ENCODE peak calls at places on chromosomes 3 and 15, in eight cellular contexts. One of them, this sample, is unnamed.

GRCh38 chr15:48442011-48442410 is 110.8 kb downstream of the DUT start:
- DNase-seq in heart left ventricle: no peak
- DNase-seq in PC-9: no peak
- DNase-seq in Calu3: no peak
- DNase-seq in kidney epithelial cell: no peak
- DNase-seq in fibroblast of mammary gland: peak
- DNase-seq in cardiac fibroblast: no peak
- DNase-seq in cardiac muscle cell: no peak
- DNase-seq in this sample: no peak

GRCh38 chr15:60373327-60373726 is 24.5 kb downstream of the ANXA2 start:
- DNase-seq in kidney epithelial cell: no peak
- DNase-seq in fibroblast of mammary gland: no peak
- DNase-seq in heart left ventricle: no peak
- DNase-seq in Calu3: no peak
- DNase-seq in cardiac muscle cell: no peak
- DNase-seq in PC-9: no peak
- DNase-seq in cardiac fibroblast: no peak
- DNase-seq in this sample: no peak

GRCh38 chr15:98955331-98955730 is 52.3 kb downstream of the PGPEP1L start:
- DNase-seq in Calu3: no peak
- DNase-seq in PC-9: peak
- DNase-seq in heart left ventricle: peak
- DNase-seq in cardiac fibroblast: no peak
- DNase-seq in kidney epithelial cell: no peak
- DNase-seq in fibroblast of mammary gland: no peak
- DNase-seq in cardiac muscle cell: no peak
- DNase-seq in this sample: no peak

GRCh38 chr3:117252651-117253050 is 543.1 kb downstream of the TUSC7 start:
- DNase-seq in heart left ventricle: no peak
- DNase-seq in PC-9: no peak
- DNase-seq in cardiac fibroblast: no peak
- DNase-seq in kidney epithelial cell: no peak
- DNase-seq in fibroblast of mammary gland: no peak
- DNase-seq in Calu3: no peak
- DNase-seq in cardiac muscle cell: no peak
- DNase-seq in this sample: no peak

GRCh38 chr15:89004726-89005030 is 83.6 kb upstream of the ABHD2 start:
- DNase-seq in PC-9: no peak
- DNase-seq in cardiac fibroblast: no peak
- DNase-seq in kidney epithelial cell: no peak
- DNase-seq in fibroblast of mammary gland: no peak
- DNase-seq in heart left ventricle: no peak
- DNase-seq in cardiac muscle cell: no peak
- DNase-seq in Calu3: no peak
- DNase-seq in this sample: no peak

GRCh38 chr15:88776646-88777045 is 26.6 kb upstream of the ACAN start:
- DNase-seq in heart left ventricle: no peak
- DNase-seq in Calu3: no peak
- DNase-seq in kidney epithelial cell: no peak
- DNase-seq in fibroblast of mammary gland: no peak
- DNase-seq in cardiac muscle cell: no peak
- DNase-seq in cardiac fibroblast: no peak
- DNase-seq in PC-9: no peak
- DNase-seq in this sample: no peak

GRCh38 chr15:43517354-43518072 is at the start of gene MAP1A:
- DNase-seq in Calu3: no peak
- DNase-seq in kidney epithelial cell: no peak
- DNase-seq in heart left ventricle: peak
- DNase-seq in PC-9: no peak
- DNase-seq in cardiac muscle cell: peak
- DNase-seq in fibroblast of mammary gland: peak
- DNase-seq in cardiac fibroblast: peak
- DNase-seq in this sample: peak

GRCh38 chr3:151796105-151796705 is 17.7 kb upstream of the AADAC start:
- DNase-seq in cardiac muscle cell: peak
- DNase-seq in cardiac fibroblast: peak
- DNase-seq in Calu3: no peak
- DNase-seq in PC-9: no peak
- DNase-seq in heart left ventricle: no peak
- DNase-seq in kidney epithelial cell: no peak
- DNase-seq in fibroblast of mammary gland: peak
- DNase-seq in this sample: peak

GRCh38 chr15:63820210-63820609 is 13.5 kb downstream of the HERC1 start:
- DNase-seq in Calu3: no peak
- DNase-seq in cardiac fibroblast: no peak
- DNase-seq in cardiac muscle cell: no peak
- DNase-seq in fibroblast of mammary gland: no peak
- DNase-seq in kidney epithelial cell: no peak
- DNase-seq in PC-9: no peak
- DNase-seq in heart left ventricle: no peak
- DNase-seq in this sample: no peak

GRCh38 chr15:63815796-63816533 is 17.8 kb downstream of the HERC1 start:
- DNase-seq in kidney epithelial cell: no peak
- DNase-seq in fibroblast of mammary gland: peak
- DNase-seq in cardiac muscle cell: peak
- DNase-seq in heart left ventricle: no peak
- DNase-seq in cardiac fibroblast: no peak
- DNase-seq in PC-9: no peak
- DNase-seq in Calu3: no peak
- DNase-seq in this sample: no peak

GRCh38 chr15:63818628-63819027 is 15.1 kb downstream of the HERC1 start:
- DNase-seq in PC-9: no peak
- DNase-seq in heart left ventricle: no peak
- DNase-seq in Calu3: no peak
- DNase-seq in cardiac fibroblast: no peak
- DNase-seq in kidney epithelial cell: no peak
- DNase-seq in fibroblast of mammary gland: no peak
- DNase-seq in cardiac muscle cell: no peak
- DNase-seq in this sample: no peak

GRCh38 chr15:63819645-63820044 is 14.1 kb downstream of the HERC1 start:
- DNase-seq in cardiac fibroblast: no peak
- DNase-seq in PC-9: no peak
- DNase-seq in kidney epithelial cell: no peak
- DNase-seq in fibroblast of mammary gland: no peak
- DNase-seq in Calu3: no peak
- DNase-seq in cardiac muscle cell: no peak
- DNase-seq in heart left ventricle: no peak
- DNase-seq in this sample: no peak

DNA sequence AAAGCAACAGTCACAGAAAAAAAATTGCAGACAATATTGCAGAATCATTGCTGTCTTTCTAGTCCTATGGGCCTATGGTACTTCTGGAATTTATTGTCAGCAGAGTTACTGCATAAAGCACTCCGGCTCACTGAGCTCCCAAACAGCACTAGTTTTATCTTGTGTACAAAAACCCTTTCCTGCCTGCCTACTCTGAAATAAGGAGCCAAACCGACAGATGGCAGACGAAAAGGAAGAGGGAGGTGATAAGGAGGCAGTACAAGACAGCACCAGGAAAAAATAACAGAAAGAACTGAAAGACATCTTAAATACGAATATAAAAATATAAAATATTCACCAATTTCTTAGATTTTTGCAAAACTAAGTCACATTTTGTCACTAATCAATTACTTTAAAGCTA is 15.6 kb downstream of the HERC1 start:
- DNase-seq in cardiac muscle cell: peak
- DNase-seq in fibroblast of mammary gland: peak
- DNase-seq in kidney epithelial cell: no peak
- DNase-seq in PC-9: no peak
- DNase-seq in cardiac fibroblast: peak
- DNase-seq in Calu3: no peak
- DNase-seq in heart left ventricle: no peak
- DNase-seq in this sample: peak
- TF ChIP-seq CTCF in cardiac muscle cell: peak
- TF ChIP-seq CTCF in fibroblast of mammary gland: no peak
- TF ChIP-seq CTCF in kidney epithelial cell: no peak
- TF ChIP-seq CTCF in PC-9: no peak
- TF ChIP-seq CTCF in cardiac fibroblast: peak
- TF ChIP-seq CTCF in Calu3: no peak
- TF ChIP-seq CTCF in heart left ventricle: no peak
- TF ChIP-seq CTCF in this sample: peak

GRCh38 chr15:52464040-52464439 is 64.6 kb downstream of the MYO5A start:
- DNase-seq in fibroblast of mammary gland: no peak
- DNase-seq in PC-9: no peak
- DNase-seq in Calu3: no peak
- DNase-seq in kidney epithelial cell: no peak
- DNase-seq in cardiac fibroblast: no peak
- DNase-seq in cardiac muscle cell: no peak
- DNase-seq in heart left ventricle: no peak
- DNase-seq in this sample: no peak

GRCh38 chr15:52464478-52464877 is 64.2 kb downstream of the MYO5A start:
- DNase-seq in fibroblast of mammary gland: peak
- DNase-seq in heart left ventricle: no peak
- DNase-seq in Calu3: no peak
- DNase-seq in cardiac fibroblast: no peak
- DNase-seq in kidney epithelial cell: no peak
- DNase-seq in PC-9: no peak
- DNase-seq in cardiac muscle cell: no peak
- DNase-seq in this sample: no peak

GRCh38 chr15:52463638-52464037 is 65.0 kb downstream of the MYO5A start:
- DNase-seq in PC-9: no peak
- DNase-seq in kidney epithelial cell: no peak
- DNase-seq in heart left ventricle: no peak
- DNase-seq in Calu3: no peak
- DNase-seq in cardiac fibroblast: peak
- DNase-seq in cardiac muscle cell: peak
- DNase-seq in fibroblast of mammary gland: peak
- DNase-seq in this sample: peak

GRCh38 chr15:52466134-52466701 is 62.5 kb downstream of the MYO5A start:
- DNase-seq in fibroblast of mammary gland: no peak
- DNase-seq in cardiac fibroblast: no peak
- DNase-seq in heart left ventricle: peak
- DNase-seq in cardiac muscle cell: no peak
- DNase-seq in Calu3: no peak
- DNase-seq in PC-9: no peak
- DNase-seq in kidney epithelial cell: no peak
- DNase-seq in this sample: no peak

GRCh38 chr15:52462806-52463360 is 65.8 kb downstream of the MYO5A start:
- DNase-seq in cardiac muscle cell: no peak
- DNase-seq in cardiac fibroblast: no peak
- DNase-seq in kidney epithelial cell: no peak
- DNase-seq in fibroblast of mammary gland: no peak
- DNase-seq in PC-9: no peak
- DNase-seq in heart left ventricle: no peak
- DNase-seq in Calu3: no peak
- DNase-seq in this sample: no peak
- TF ChIP-seq CTCF in cardiac muscle cell: no peak
- TF ChIP-seq CTCF in cardiac fibroblast: no peak
- TF ChIP-seq CTCF in kidney epithelial cell: no peak
- TF ChIP-seq CTCF in fibroblast of mammary gland: no peak
- TF ChIP-seq CTCF in PC-9: no peak
- TF ChIP-seq CTCF in heart left ventricle: no peak
- TF ChIP-seq CTCF in Calu3: no peak
- TF ChIP-seq CTCF in this sample: no peak

GRCh38 chr3:152832046-152832445 is 2.9 kb upstream of the P2RY1 start:
- DNase-seq in fibroblast of mammary gland: no peak
- DNase-seq in kidney epithelial cell: no peak
- DNase-seq in Calu3: no peak
- DNase-seq in cardiac fibroblast: no peak
- DNase-seq in PC-9: no peak
- DNase-seq in heart left ventricle: no peak
- DNase-seq in cardiac muscle cell: no peak
- DNase-seq in this sample: no peak

GRCh38 chr3:152836269-152836668 is 1.3 kb downstream of the P2RY1 start:
- DNase-seq in heart left ventricle: no peak
- DNase-seq in cardiac muscle cell: no peak
- DNase-seq in kidney epithelial cell: no peak
- DNase-seq in fibroblast of mammary gland: no peak
- DNase-seq in cardiac fibroblast: no peak
- DNase-seq in Calu3: no peak
- DNase-seq in PC-9: no peak
- DNase-seq in this sample: no peak

GRCh38 chr3:152833089-152833488 is 1.8 kb upstream of the P2RY1 start:
- DNase-seq in Calu3: no peak
- DNase-seq in fibroblast of mammary gland: no peak
- DNase-seq in PC-9: no peak
- DNase-seq in cardiac muscle cell: no peak
- DNase-seq in cardiac fibroblast: no peak
- DNase-seq in heart left ventricle: no peak
- DNase-seq in kidney epithelial cell: no peak
- DNase-seq in this sample: no peak

GRCh38 chr3:152834354-152835310 is at the start of gene P2RY1:
- DNase-seq in kidney epithelial cell: peak
- DNase-seq in Calu3: peak
- DNase-seq in PC-9: peak
- DNase-seq in cardiac fibroblast: peak
- DNase-seq in heart left ventricle: peak
- DNase-seq in cardiac muscle cell: peak
- DNase-seq in fibroblast of mammary gland: peak
- DNase-seq in this sample: peak

DNA sequence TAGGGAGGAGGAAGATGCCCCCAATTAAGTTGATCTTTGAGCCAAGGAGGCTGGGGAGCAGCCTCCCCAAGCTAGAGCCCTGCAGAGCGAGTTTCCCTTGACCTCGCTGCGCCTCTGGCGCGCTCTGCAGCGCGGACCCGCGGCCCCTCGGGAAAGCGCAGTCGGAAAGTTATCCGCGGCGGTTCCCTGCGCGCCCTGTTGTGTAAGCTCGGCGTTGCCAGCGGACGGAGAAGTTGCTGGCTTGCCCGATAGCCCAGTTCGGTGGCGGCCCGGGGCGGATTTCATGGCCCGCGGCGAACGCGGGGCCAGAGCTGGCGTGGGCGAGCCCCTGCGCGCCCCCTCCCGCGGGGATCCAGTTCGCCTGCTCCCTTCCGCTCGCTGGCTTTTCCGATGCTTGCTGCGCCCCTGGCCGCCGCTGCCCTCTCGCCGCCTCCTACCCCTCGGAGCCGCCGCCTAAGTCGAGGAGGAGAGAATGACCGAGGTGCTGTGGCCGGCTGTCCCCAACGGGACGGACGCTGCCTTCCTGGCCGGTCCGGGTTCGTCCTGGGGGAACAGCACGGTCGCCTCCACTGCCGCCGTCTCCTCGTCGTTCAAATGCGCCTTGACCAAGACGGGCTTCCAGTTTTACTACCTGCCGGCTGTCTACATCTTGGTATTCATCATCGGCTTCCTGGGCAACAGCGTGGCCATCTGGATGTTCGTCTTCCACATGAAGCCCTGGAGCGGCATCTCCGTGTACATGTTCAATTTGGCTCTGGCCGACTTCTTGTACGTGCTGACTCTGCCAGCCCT is 576 bp downstream of the P2RY1 start:
- DNase-seq in cardiac muscle cell: peak
- DNase-seq in cardiac fibroblast: peak
- DNase-seq in fibroblast of mammary gland: peak
- DNase-seq in PC-9: peak
- DNase-seq in heart left ventricle: peak
- DNase-seq in Calu3: peak
- DNase-seq in kidney epithelial cell: no peak
- DNase-seq in this sample: peak
- TF ChIP-seq CTCF in cardiac muscle cell: peak
- TF ChIP-seq CTCF in cardiac fibroblast: peak
- TF ChIP-seq CTCF in fibroblast of mammary gland: peak
- TF ChIP-seq CTCF in PC-9: no peak
- TF ChIP-seq CTCF in heart left ventricle: peak
- TF ChIP-seq CTCF in Calu3: peak
- TF ChIP-seq CTCF in kidney epithelial cell: peak
- TF ChIP-seq CTCF in this sample: peak

GRCh38 chr3:9945358-9945757 is 6.8 kb downstream of the PRRT3 start:
- DNase-seq in fibroblast of mammary gland: no peak
- DNase-seq in Calu3: no peak
- DNase-seq in kidney epithelial cell: no peak
- DNase-seq in PC-9: no peak
- DNase-seq in cardiac muscle cell: no peak
- DNase-seq in heart left ventricle: no peak
- DNase-seq in cardiac fibroblast: no peak
- DNase-seq in this sample: no peak

GRCh38 chr3:9949115-9949514 is 3.1 kb downstream of the PRRT3 start:
- DNase-seq in cardiac muscle cell: no peak
- DNase-seq in Calu3: no peak
- DNase-seq in PC-9: no peak
- DNase-seq in kidney epithelial cell: no peak
- DNase-seq in fibroblast of mammary gland: no peak
- DNase-seq in cardiac fibroblast: no peak
- DNase-seq in heart left ventricle: no peak
- DNase-seq in this sample: no peak

GRCh38 chr3:9948586-9948985 is 3.6 kb downstream of the PRRT3 start:
- DNase-seq in heart left ventricle: no peak
- DNase-seq in fibroblast of mammary gland: no peak
- DNase-seq in PC-9: no peak
- DNase-seq in cardiac muscle cell: no peak
- DNase-seq in cardiac fibroblast: no peak
- DNase-seq in kidney epithelial cell: no peak
- DNase-seq in Calu3: no peak
- DNase-seq in this sample: no peak

GRCh38 chr3:9946112-9947024 is 5.8 kb downstream of the PRRT3 start:
- DNase-seq in cardiac muscle cell: peak
- DNase-seq in heart left ventricle: peak
- DNase-seq in fibroblast of mammary gland: peak
- DNase-seq in cardiac fibroblast: peak
- DNase-seq in PC-9: peak
- DNase-seq in kidney epithelial cell: peak
- DNase-seq in Calu3: peak
- DNase-seq in this sample: peak

DNA sequence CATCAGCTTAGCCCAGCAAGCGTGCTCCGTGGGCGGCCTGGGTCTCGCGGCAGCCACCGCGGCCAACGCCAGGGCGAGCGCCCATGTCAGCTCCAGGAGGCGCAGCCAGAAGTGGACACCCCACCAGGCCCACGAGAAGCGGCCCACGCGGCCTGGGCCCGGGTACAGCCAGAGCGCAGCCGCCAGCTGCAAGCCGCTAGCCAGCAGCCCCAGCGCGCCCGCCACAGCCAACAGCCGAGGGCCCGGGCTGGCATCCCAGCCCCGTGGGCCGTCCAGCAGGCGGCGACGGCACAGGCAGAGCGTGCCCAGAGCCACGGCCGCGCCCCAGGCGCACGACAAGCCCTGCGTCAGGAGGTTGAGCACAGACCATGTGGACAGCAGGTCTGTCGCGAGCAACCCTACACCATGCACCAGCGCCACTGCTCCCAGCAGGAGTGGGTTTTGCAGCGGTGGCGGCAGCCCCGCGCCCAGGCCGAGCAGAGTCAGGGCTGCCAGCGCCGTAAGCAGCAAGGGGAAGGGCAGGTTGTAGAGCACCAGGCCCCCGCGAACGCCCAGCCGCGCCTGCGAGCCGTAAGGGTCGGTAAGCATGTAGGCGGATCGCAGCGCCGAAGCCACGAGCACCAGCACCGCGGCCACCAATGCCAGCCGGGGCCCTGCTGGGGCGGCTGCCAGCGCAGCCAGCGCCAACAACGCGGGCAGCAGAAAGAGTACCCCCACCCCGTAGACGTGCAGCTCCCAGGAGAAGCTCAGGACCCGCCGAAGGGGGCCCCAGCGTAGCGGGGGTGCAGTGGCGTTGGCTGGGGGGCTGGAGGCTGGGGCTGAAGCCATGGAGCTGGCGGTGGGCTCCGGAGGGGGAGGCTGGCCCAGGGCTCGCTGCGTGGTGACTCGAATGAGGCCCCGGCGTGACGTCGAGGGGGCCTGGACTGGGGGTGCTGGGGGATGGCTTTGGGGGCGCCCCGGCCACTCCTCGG is 4.9 kb downstream of the PRRT3 start:
- DNase-seq in heart left ventricle: peak
- DNase-seq in Calu3: peak
- DNase-seq in cardiac fibroblast: peak
- DNase-seq in fibroblast of mammary gland: peak
- DNase-seq in cardiac muscle cell: peak
- DNase-seq in kidney epithelial cell: no peak
- DNase-seq in PC-9: peak
- DNase-seq in this sample: peak
- TF ChIP-seq CTCF in heart left ventricle: no peak
- TF ChIP-seq CTCF in Calu3: peak
- TF ChIP-seq CTCF in cardiac fibroblast: peak
- TF ChIP-seq CTCF in fibroblast of mammary gland: peak
- TF ChIP-seq CTCF in cardiac muscle cell: peak
- TF ChIP-seq CTCF in kidney epithelial cell: peak
- TF ChIP-seq CTCF in PC-9: peak
- TF ChIP-seq CTCF in this sample: peak